ENCODE peak calls at places on chromosomes 4 and X, in four cellular contexts. D, Y, P and L are unnamed samples.
A peak's percentile ranks its signal among the peaks of the same experiment; 100 is the strongest.

GRCh38 chr4:149291463-149291862 is 524.2 kb downstream of the IQCM start:
- DNase-seq in D (no peak), Y (no peak), P (no peak), L (no peak)

GRCh38 chr4:151316645-151317044 is 8.8 kb downstream of the SH3D19 start:
- DNase-seq in D (no peak), Y (no peak), P (no peak), L (no peak)

GRCh38 chr4:82984459-82984858 is 26.2 kb downstream of the LIN54 start:
- DNase-seq in D (peak; percentile 10), Y (no peak), P (peak; percentile 30), L (no peak)

GRCh38 chr4:166169111-166169510 is 296.1 kb downstream of the TLL1 start:
- DNase-seq in D (peak; percentile 4), Y (peak; percentile 12), P (no peak), L (no peak)

GRCh38 chrX:124736553-124737240 is 390.3 kb downstream of the SH2D1A start:
- DNase-seq in D (no peak), Y (no peak), P (no peak), L (no peak)

GRCh38 chr4:184402740-184403383 is 71.5 kb downstream of the IRF2 start:
- DNase-seq in D (no peak), Y (no peak), P (no peak), L (no peak)

GRCh38 chr4:87543835-87544461 is 14.8 kb upstream of the SPARCL1 start:
- DNase-seq in D (peak; percentile 4), Y (peak; percentile 48), P (peak; percentile 17), L (no peak)

GRCh38 chr4:55080174-55080865 is 45.1 kb downstream of the KDR start:
- DNase-seq in D (no peak), Y (no peak), P (no peak), L (no peak)

GRCh38 chr4:114151-114550 is 10.2 kb upstream of the ZNF718 start:
- DNase-seq in D (no peak), Y (no peak), P (no peak), L (no peak)

GRCh38 chr4:98778206-98778605 is 119.8 kb upstream of the TSPAN5 start:
- DNase-seq in D (peak; percentile 87), Y (no peak), P (no peak), L (no peak)

GRCh38 chrX:110691446-110691845 is 104.2 kb downstream of the CHRDL1 start:
- DNase-seq in D (no peak), Y (no peak), P (no peak), L (no peak)

GRCh38 chr4:157246959-157247358 is 26.4 kb downstream of the GRIA2 start:
- DNase-seq in D (no peak), Y (no peak), P (no peak), L (no peak)

GRCh38 chr4:5421416-5421815 is 286.9 kb downstream of the EVC2 start:
- DNase-seq in D (no peak), Y (no peak), P (no peak), L (no peak)

GRCh38 chr4:46390353-46391058 is 578 bp upstream of the GABRA2 start:
- DNase-seq in D (no peak), Y (no peak), P (no peak), L (no peak)

GRCh38 chrX:46559062-46559461 is 13.8 kb upstream of the ZNF674 start:
- DNase-seq in D (no peak), Y (no peak), P (no peak), L (no peak)

GRCh38 chr4:182829196-182829595 is 88.0 kb downstream of the DCTD start:
- DNase-seq in D (no peak), Y (no peak), P (no peak), L (no peak)

GRCh38 chrX:418927-419729 is 32.4 kb upstream of the PPP2R3B start:
- DNase-seq in D (no peak), Y (peak; percentile 59), P (no peak), L (no peak)

GRCh38 chr4:183966371-183966770 is 61.3 kb downstream of the STOX2 start:
- DNase-seq in D (no peak), Y (no peak), P (no peak), L (no peak)

GRCh38 chr4:115154826-115155225 is 41.4 kb upstream of the NDST4 start:
- DNase-seq in D (no peak), Y (peak; percentile 13), P (no peak), L (no peak)

GRCh38 chr4:2794707-2795557 is 2.0 kb downstream of the SH3BP2 start:
- DNase-seq in D (no peak), Y (no peak), P (no peak), L (no peak)

DNA sequence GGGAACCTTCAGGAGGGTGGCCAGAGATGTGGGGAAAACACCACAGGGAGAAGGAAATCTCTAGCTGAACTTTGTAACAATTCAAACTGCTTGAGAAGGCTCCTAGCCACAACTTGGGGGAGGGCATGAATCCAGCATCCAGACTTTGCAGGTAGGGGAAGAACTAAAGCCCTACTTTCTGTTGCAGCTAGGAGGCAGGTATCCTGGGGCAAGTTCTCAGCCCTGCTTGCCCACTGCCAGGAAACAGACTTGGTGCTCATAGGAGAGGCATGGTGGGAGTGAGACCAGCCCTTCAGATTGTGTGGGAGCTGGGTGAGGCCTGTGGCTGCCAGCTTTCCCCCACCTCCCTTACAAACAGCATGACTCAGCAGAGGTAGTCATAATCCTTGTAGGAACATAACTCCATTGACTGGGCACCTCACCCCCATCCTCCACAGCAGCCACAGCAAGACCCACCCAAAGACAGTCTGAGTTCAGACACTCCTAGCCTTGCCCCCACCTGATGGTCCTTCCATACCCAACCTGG is 209.5 kb upstream of the CPEB2 start:
- DNase-seq in D (no peak), Y (no peak), P (no peak), L (no peak)
- TF ChIP-seq TARDBP in D (no peak), Y (no peak), P (no peak), L (no peak)

GRCh38 chr4:102614801-102615200 is 113.6 kb downstream of the NFKB1 start:
- DNase-seq in D (no peak), Y (no peak), P (no peak), L (no peak)

GRCh38 chr4:102610476-102610875 is 109.3 kb downstream of the NFKB1 start:
- DNase-seq in D (no peak), Y (no peak), P (no peak), L (no peak)

GRCh38 chr4:102612195-102612594 is 111.0 kb downstream of the NFKB1 start:
- DNase-seq in D (no peak), Y (no peak), P (no peak), L (no peak)

GRCh38 chr4:102610007-102610406 is 108.8 kb downstream of the NFKB1 start:
- DNase-seq in D (no peak), Y (no peak), P (peak; percentile 16), L (no peak)

DNA sequence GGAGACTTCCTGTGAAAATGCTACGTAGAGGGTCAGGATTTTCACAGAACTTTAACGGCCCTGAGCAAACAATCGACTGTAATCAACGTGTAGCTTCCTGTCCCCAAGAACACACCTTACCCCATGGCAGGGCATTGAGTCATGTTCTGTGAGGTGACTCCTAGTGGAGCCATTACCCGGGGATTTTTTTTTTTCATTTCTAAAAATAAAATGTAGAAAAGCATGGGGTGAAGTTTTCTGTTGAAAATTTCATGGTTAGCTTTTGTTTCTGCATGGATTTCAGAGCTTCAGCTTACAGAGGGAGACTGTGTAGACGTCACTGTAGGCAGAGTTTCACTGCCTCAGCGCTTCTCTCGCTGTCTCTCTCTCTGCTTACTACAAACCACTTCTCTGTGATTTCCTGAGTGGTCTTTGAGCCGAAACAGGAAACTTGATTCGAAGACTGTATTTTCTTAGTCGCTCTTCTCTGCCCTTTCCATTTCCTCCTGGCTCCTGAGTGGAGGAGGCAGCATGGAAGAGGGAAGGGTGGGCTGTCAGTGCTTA is 111.7 kb downstream of the NFKB1 start:
- DNase-seq in D (no peak), Y (no peak), P (no peak), L (no peak)
- TF ChIP-seq FOXK2 in D (no peak), Y (no peak), P (no peak), L (no peak)

GRCh38 chr4:52036875-52037274 is 1.2 kb downstream of the SGCB start:
- DNase-seq in D (no peak), Y (no peak), P (no peak), L (no peak)
- TF ChIP-seq TARDBP in D (no peak), Y (no peak), P (no peak), L (no peak)

DNA sequence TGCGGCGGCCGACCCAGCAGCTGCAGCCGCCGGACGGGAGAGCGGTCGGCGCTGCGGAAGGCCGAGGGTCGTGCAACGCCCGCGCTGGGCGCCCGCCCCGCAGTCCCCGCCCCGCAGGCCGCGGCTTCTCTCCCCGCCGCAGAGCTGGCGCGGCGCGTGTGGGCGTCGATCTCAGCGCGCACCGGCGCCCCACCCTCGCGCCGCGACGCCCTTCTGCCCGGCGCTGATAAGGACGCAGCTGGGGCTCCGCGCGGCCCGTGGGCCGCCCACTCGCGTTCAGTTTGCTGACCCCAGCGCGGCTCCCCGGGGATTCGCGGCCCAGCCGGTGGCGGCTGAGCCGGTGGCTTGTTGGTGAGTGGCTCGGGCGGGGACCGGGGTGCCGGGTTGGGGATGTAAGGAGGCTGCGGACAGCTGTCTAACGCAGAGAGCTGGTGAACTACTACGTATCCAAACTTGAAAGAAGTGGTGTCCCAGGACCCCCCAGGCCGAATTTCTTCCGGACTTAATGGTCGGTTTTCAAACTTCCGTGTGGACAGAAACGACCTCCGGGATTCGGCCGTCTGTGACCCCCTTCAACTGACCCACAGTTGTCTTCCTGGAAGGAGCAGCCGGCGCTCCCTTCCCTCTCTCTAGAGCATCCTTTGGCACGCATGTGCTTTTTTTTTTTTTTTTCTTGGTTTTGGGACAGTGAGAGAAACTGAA is 1.6 kb downstream of the FHDC1 start:
- DNase-seq in D (no peak), Y (peak; percentile 50), P (peak; percentile 78), L (no peak)
- TF ChIP-seq FOXK2 in D (no peak), Y (no peak), P (no peak), L (no peak)

DNA sequence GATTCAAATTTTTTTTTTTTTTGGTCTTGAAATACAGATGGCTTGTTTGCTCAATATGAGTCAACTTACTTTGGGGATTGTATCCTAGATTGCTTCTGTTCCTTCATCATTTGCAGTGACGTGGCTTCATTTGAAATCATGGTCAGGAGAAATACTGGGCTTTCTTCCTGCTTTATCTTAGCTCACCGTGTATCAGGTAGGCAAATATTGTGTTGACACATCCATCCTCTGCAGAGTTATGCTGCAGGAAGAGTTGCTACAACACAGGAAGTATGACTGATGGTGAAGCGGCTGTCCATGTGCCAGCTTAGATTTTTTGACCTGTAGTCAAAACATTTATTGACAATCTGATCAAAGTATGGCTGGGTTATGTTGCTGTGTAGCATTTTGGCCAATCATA is 232.2 kb downstream of the C4orf33 start:
- DNase-seq in D (no peak), Y (no peak), P (no peak), L (no peak)
- TF ChIP-seq TARDBP in D (no peak), Y (no peak), P (no peak), L (no peak)

GRCh38 chr4:177214935-177215334 is 94.7 kb upstream of the NEIL3 start:
- DNase-seq in D (no peak), Y (no peak), P (no peak), L (no peak)
- TF ChIP-seq FOXK2 in D (no peak), Y (no peak), P (no peak), L (no peak)

DNA sequence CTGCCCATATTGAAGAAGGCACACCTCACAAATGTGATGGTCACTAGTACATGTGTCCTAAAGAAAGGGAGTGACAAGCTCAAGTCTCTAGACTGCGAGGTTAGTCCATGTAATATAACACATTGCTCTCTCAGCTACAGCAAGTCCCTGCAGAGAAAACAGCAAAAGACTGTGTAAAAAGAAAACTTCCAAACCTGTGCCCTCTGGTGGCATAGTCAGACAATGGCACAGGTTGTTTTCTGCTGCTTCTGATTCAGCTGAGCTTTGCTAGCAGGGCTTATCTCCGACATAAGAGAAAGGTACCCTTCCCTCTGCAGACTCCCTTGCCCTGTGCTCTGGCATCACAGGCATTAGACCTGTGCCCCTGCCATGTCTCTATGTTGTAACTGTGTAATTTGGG is 1.4 kb upstream of the SERPINA7 start:
- DNase-seq in D (peak; percentile 52), Y (peak; percentile 52), P (no peak), L (no peak)
- TF ChIP-seq TARDBP in D (no peak), Y (no peak), P (no peak), L (no peak)